ENCODE peak calls at places on chromosomes 1 and 21, in nine cellular contexts. A, V, E, F, G, I, K, L and C are unnamed samples.

GRCh38 chr1:167132306-167133010 is 38.6 kb downstream of the STYXL2 start:
- DNase-seq in A (no peak), V (no peak), E (no peak), F (no peak), G (no peak), I (no peak), K (no peak), L (no peak), C (no peak)

GRCh38 chr1:111649227-111649626 is 29.6 kb downstream of the RAP1A start:
- DNase-seq in A (no peak), V (no peak), E (no peak), F (no peak), G (no peak), I (no peak), K (no peak), L (no peak), C (no peak)

GRCh38 chr21:42117229-42118048 is 46.3 kb downstream of the UMODL1 start:
- DNase-seq in A (peak), V (peak), E (peak), F (peak), G (peak), I (peak), K (peak), L (no peak), C (peak)

GRCh38 chr1:3457910-3458621 is 3.6 kb downstream of the ARHGEF16 start:
- DNase-seq in A (no peak), V (no peak), E (no peak), F (peak), G (no peak), I (no peak), K (no peak), L (no peak), C (no peak)

GRCh38 chr21:41768371-41769042 is 1.7 kb upstream of the RIPK4 start:
- DNase-seq in A (peak), V (no peak), E (peak), F (peak), G (no peak), I (peak), K (no peak), L (no peak), C (peak)

GRCh38 chr21:15741510-15741909 is 11.7 kb downstream of the USP25 start:
- DNase-seq in A (no peak), V (no peak), E (no peak), F (no peak), G (no peak), I (peak), K (no peak), L (no peak), C (no peak)

GRCh38 chr1:42798010-42798409 is 13.2 kb downstream of the TMEM269 start:
- DNase-seq in A (no peak), V (no peak), E (no peak), F (no peak), G (no peak), I (peak), K (no peak), L (no peak), C (no peak)

GRCh38 chr1:208272311-208272710 is 28.1 kb upstream of the PLXNA2 start:
- DNase-seq in A (no peak), V (no peak), E (no peak), F (no peak), G (no peak), I (no peak), K (peak), L (no peak), C (no peak)

GRCh38 chr21:37582613-37583012 is 216.0 kb downstream of the DYRK1A start:
- DNase-seq in A (peak), V (no peak), E (no peak), F (peak), G (no peak), I (peak), K (peak), L (no peak), C (peak)

GRCh38 chr1:115476616-115477015 is 138.6 kb upstream of the NGF start:
- DNase-seq in A (no peak), V (no peak), E (no peak), F (no peak), G (no peak), I (peak), K (no peak), L (no peak), C (no peak)

GRCh38 chr1:98104285-98104684 is 183.5 kb upstream of the DPYD start:
- DNase-seq in A (no peak), V (no peak), E (no peak), F (no peak), G (no peak), I (peak), K (no peak), L (no peak), C (no peak)

GRCh38 chr21:31354604-31355443 is 10.8 kb upstream of the TIAM1 start:
- DNase-seq in A (no peak), V (no peak), E (peak), F (peak), G (no peak), I (peak), K (peak), L (no peak), C (no peak)

GRCh38 chr1:13513885-13514546 is at the start of gene LRRC38:
- DNase-seq in A (no peak), V (peak), E (peak), F (no peak), G (peak), I (no peak), K (no peak), L (peak), C (no peak)

GRCh38 chr21:41583274-41583790 is 75.4 kb upstream of the TMPRSS2 start:
- DNase-seq in A (no peak), V (no peak), E (no peak), F (peak), G (no peak), I (no peak), K (no peak), L (no peak), C (no peak)

GRCh38 chr1:163071381-163072255 is 2.5 kb downstream of the RGS4 start:
- DNase-seq in A (peak), V (peak), E (peak), F (peak), G (peak), I (peak), K (peak), L (no peak), C (peak)

GRCh38 chr1:239879321-239880170 is 212.1 kb upstream of the FMN2 start:
- DNase-seq in A (peak), V (no peak), E (no peak), F (peak), G (no peak), I (no peak), K (no peak), L (no peak), C (no peak)

GRCh38 chr1:204464174-204464573 is 30.4 kb downstream of the PIK3C2B start:
- DNase-seq in A (no peak), V (no peak), E (no peak), F (no peak), G (no peak), I (no peak), K (no peak), L (no peak), C (no peak)

GRCh38 chr1:31239653-31240241 is at the start of gene NKAIN1:
- DNase-seq in A (peak), V (no peak), E (no peak), F (peak), G (peak), I (peak), K (peak), L (no peak), C (peak)

GRCh38 chr1:81827942-81828341 is 27.2 kb downstream of the ADGRL2 start:
- DNase-seq in A (no peak), V (no peak), E (no peak), F (no peak), G (no peak), I (no peak), K (no peak), L (no peak), C (no peak)